ENCODE peak calls at places on chromosomes 12 and 14, in four cellular contexts. H is WTC11, D is HepG2, I is K562. W is an unnamed sample.

GRCh38 chr14:100078997-100079561 is 13.9 kb downstream of the EVL start:
- DNase-seq in I (peak), H (peak), D (no peak), W (no peak)

GRCh38 chr12:23536293-23536692 is 413.2 kb downstream of the SOX5 start:
- DNase-seq in H (no peak), D (no peak), I (no peak), W (peak)

GRCh38 chr14:46940600-46940999 is 289.0 kb upstream of the RPL10L start:
- DNase-seq in I (no peak), D (no peak), H (no peak), W (no peak)

GRCh38 chr12:89828575-89828974 is 119.9 kb upstream of the ATP2B1 start:
- DNase-seq in D (no peak), I (no peak), H (no peak), W (no peak)

GRCh38 chr12:53169644-53170043 is 10.9 kb upstream of the ZNF740 start:
- DNase-seq in D (no peak), H (no peak), I (no peak), W (no peak)

GRCh38 chr12:29930503-29930902 is 146.8 kb upstream of the TMTC1 start:
- DNase-seq in I (no peak), H (no peak), D (no peak), W (no peak)

GRCh38 chr14:105168979-105169507 is 467 bp upstream of the JAG2 start:
- DNase-seq in I (peak), D (no peak), H (peak), W (no peak)

GRCh38 chr14:78164226-78164853 is 5.8 kb upstream of the NRXN3 start:
- DNase-seq in H (peak), D (peak), I (peak), W (no peak)

GRCh38 chr14:104421401-104421821 is 158.2 kb upstream of the C14orf180 start:
- DNase-seq in I (no peak), D (no peak), H (no peak), W (no peak)

GRCh38 chr14:64891839-64892375 is 12.2 kb upstream of the SPTB start:
- DNase-seq in I (peak), H (no peak), D (peak), W (peak)

GRCh38 chr12:90627180-90627896 is 327.6 kb downstream of the CCER1 start:
- DNase-seq in H (no peak), I (no peak), D (no peak), W (no peak)

GRCh38 chr14:100629696-100630095 is 42.5 kb upstream of the BEGAIN start:
- DNase-seq in H (no peak), I (no peak), D (no peak), W (no peak)

GRCh38 chr12:93813972-93814821 is 137.0 kb downstream of the CRADD start:
- DNase-seq in D (peak), I (peak), H (no peak), W (no peak)

GRCh38 chr12:87923361-87923760 is 105.8 kb downstream of the C12orf50 start:
- DNase-seq in H (no peak), D (no peak), I (no peak), W (no peak)

GRCh38 chr14:75417674-75418073 is 10.1 kb upstream of the JDP2 start:
- DNase-seq in H (no peak), D (peak), I (peak), W (no peak)

GRCh38 chr12:115762934-115763333 is 514.6 kb downstream of the MED13L start:
- DNase-seq in I (no peak), H (no peak), D (no peak), W (no peak)

GRCh38 chr14:48771717-48772116 is 814.5 kb downstream of the RPS29 start:
- DNase-seq in D (no peak), H (no peak), I (no peak), W (no peak)

GRCh38 chr12:52630104-52630500 is 11.7 kb upstream of the KRT73 start:
- DNase-seq in D (no peak), H (no peak), I (no peak), W (no peak)

GRCh38 chr14:99316281-99317163 is 44.5 kb upstream of the BCL11B start:
- DNase-seq in D (peak), I (no peak), H (no peak), W (no peak)

GRCh38 chr12:68038650-68039049 is 49.4 kb downstream of the IFNG-AS1 start:
- DNase-seq in H (no peak), D (no peak), I (peak), W (no peak)

GRCh38 chr12:65705380-65705876 is 118.9 kb upstream of the HMGA2 start:
- DNase-seq in I (no peak), H (no peak), D (no peak), W (no peak)

GRCh38 chr12:131208425-131208824 is 254.7 kb downstream of the ADGRD1 start:
- DNase-seq in I (no peak), D (no peak), H (no peak), W (no peak)

GRCh38 chr12:14952295-14952995 is 9.0 kb downstream of the ARHGDIB start:
- DNase-seq in D (peak), I (no peak), H (no peak), W (no peak)

GRCh38 chr12:95532851-95533250 is 18.4 kb downstream of the USP44 start:
- DNase-seq in D (peak), H (no peak), I (no peak), W (no peak)

GRCh38 chr12:62924084-62924483 is 10.9 kb downstream of the PPM1H start:
- DNase-seq in H (no peak), I (no peak), D (no peak), W (no peak)

GRCh38 chr12:19035552-19035951 is 94.0 kb upstream of the PLEKHA5 start:
- DNase-seq in I (no peak), H (no peak), D (no peak), W (no peak)

GRCh38 chr12:103423061-103423473 is 72.7 kb downstream of the C12orf42 start:
- DNase-seq in D (no peak), H (no peak), I (no peak), W (no peak)

GRCh38 chr14:75542585-75543091 is 20.4 kb downstream of the BATF start:
- DNase-seq in I (peak), H (no peak), D (no peak), W (no peak)

GRCh38 chr12:78101946-78102635 is 271.4 kb downstream of the NAV3 start:
- DNase-seq in D (no peak), H (peak), I (no peak), W (no peak)

DNA sequence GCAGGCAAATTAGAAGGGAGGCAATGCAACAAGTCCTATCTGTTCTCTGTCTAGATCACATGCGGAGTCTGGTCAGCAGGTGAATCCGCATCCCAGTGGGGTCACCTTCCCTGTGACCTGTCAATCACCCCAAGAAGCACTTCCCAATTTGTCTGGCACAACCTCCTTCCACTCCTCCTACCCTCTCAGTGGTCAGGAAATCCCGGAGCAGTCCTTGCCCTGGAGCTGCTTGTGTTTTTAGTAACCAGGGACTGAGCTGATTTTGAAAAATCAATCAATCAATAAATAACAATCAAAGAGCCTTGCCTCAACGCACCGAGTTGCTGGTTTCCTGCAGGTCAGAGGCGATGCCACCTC is 572 bp upstream of the ACSS3 start:
- DNase-seq in I (no peak), D (peak), H (peak), W (no peak)
- TF ChIP-seq ATF2 in I (no peak), D (no peak), H (no peak), W (no peak)

DNA sequence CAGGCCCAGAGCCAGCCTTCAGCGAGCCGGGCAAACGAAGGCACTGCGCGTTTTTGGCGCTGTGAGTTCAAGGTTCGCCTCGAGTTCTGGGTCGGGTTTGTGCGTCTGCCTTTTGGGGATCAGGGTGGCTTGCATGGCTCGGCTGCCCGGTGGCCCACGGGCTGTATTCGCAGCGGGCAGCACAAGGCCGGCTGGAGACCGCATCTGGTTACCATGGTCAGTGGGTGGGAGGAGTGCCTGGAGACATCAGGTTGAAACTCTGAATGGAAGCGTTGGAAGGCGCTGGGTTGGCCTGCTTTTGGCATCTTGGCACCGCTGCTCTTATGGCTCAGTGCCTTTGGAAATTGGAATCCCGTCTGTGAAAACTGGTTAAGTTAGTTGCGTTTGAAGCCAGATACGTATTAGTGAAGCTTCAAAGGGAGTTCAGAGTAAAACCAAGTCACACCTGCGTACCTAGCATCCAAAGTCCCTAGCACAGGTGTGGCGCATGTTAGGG is 50.9 kb downstream of the SNAPC1 start:
- DNase-seq in I (no peak), H (peak), D (no peak), W (no peak)
- TF ChIP-seq ATF3 in I (no peak), H (no peak), D (no peak), W (no peak)

DNA sequence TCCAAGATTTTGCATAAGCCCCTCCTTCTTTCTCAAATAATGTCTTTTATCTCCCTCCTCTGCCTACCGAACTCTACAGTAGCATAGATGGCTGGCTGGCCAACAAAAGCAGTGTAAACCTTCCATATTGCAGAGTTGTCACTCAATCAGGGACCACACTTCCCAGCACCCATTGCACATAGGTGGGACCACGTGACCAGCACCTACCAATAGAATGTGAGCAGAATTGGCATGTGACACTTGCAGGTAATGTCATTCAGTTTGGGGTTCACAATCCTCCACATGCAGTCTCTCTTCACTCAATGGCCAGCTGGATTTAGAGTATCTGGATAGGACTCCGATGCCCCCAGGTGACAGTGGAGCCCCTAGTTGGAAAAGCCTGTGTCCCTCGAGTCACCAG is 190.3 kb upstream of the CRY1 start:
- DNase-seq in H (no peak), D (no peak), I (no peak), W (no peak)
- TF ChIP-seq CREM in H (no peak), D (no peak), I (no peak), W (no peak)

DNA sequence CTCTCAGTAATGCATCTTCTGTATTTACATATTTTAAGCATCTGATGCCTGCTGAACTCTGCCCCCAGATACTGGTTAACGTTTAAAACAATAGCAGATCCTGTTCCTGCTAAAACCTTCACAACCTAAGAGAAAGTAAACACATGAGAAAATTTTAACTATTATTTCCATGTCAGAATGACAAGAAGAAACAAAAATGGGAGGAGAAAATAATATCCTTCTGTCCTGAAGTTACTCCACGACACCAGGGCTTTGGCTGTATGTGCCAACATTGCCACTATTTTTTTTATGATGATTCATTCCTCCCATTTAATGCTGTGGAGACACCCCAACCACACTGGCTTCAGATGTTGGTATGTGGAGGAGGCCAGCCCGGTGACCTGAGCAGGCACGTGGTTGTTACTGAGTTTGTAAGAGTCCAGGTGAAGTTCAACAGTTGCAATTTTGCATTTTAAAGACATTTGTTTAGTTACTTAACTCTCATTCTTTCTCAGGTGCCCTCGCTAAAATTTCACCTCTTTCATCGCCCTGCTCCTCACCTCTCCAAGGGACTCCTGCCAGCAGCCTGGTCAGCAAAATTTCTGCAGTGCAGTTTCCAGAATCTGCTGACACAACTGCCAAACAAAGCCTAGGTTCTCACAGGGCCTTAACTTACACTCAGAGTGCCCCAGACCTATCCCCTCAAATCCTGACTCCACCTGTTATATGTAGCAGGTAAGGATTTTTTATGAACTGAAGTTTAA is 65.5 kb upstream of the SLCO1C1 start:
- DNase-seq in D (peak), H (no peak), I (no peak), W (no peak)
- TF ChIP-seq ATF2 in D (no peak), H (no peak), I (no peak), W (no peak)